ENCODE peak calls at places on chromosomes 6 and 20, in four cellular contexts. B is upper lobe of right lung, Y is right atrium auricular region, V is neural crest cell. P is an unnamed sample.

GRCh38 chr6:25061289-25061945 is 125.7 kb upstream of the RIPOR2 start:
- DNase-seq in V (no peak), Y (no peak), B (no peak), P (no peak)

GRCh38 chr6:37809144-37809543 is 10.4 kb upstream of the ZFAND3 start:
- DNase-seq in B (no peak), Y (no peak), V (no peak), P (no peak)

GRCh38 chr6:29227235-29227634 is 56.5 kb downstream of the OR2J2 start:
- DNase-seq in V (no peak), Y (no peak), B (no peak), P (no peak)

GRCh38 chr20:31670371-31671228 is 32.9 kb downstream of the COX4I2 start:
- DNase-seq in Y (peak; percentile 85), V (no peak), B (peak; percentile 72), P (no peak)

GRCh38 chr6:139370047-139370706 is 4.3 kb downstream of the CITED2 start:
- DNase-seq in Y (no peak), B (no peak), V (no peak), P (no peak)

GRCh38 chr20:25418779-25419178 is 11.3 kb downstream of the GINS1 start:
- DNase-seq in V (no peak), Y (no peak), B (no peak), P (no peak)

GRCh38 chr6:34232901-34233300 is 3.8 kb upstream of the HMGA1 start:
- DNase-seq in V (no peak), B (no peak), Y (no peak), P (no peak)

GRCh38 chr6:3409699-3410384 is 47.0 kb downstream of the SLC22A23 start:
- DNase-seq in B (peak; percentile 78), V (no peak), Y (no peak), P (no peak)

GRCh38 chr6:127518212-127518709 is 874 bp downstream of the MTCL3 start:
- DNase-seq in Y (no peak), B (no peak), V (peak; percentile 27), P (no peak)

GRCh38 chr6:143276436-143276835 is 174.1 kb downstream of the ADAT2 start:
- DNase-seq in Y (no peak), B (no peak), V (no peak), P (no peak)

GRCh38 chr6:143283887-143284640 is 166.4 kb downstream of the ADAT2 start:
- DNase-seq in V (no peak), B (no peak), Y (no peak), P (no peak)

GRCh38 chr6:143279385-143279784 is 171.1 kb downstream of the ADAT2 start:
- DNase-seq in V (no peak), Y (no peak), B (no peak), P (no peak)
- TF ChIP-seq CTCF in V (peak; percentile 49), Y (peak; percentile 61), B (no peak), P (peak; percentile 13)

GRCh38 chr6:99606670-99607415 is at the start of gene PRDM13:
- DNase-seq in V (no peak), Y (no peak), B (no peak), P (no peak)

GRCh38 chr6:99603421-99604160 is 3.0 kb upstream of the PRDM13 start:
- DNase-seq in B (no peak), Y (no peak), V (no peak), P (peak; percentile 47)

GRCh38 chr6:99605911-99606669 is 543 bp upstream of the PRDM13 start:
- DNase-seq in Y (no peak), V (no peak), B (no peak), P (no peak)

GRCh38 chr6:99604161-99605073 is 2.2 kb upstream of the PRDM13 start:
- DNase-seq in B (no peak), Y (no peak), V (no peak), P (no peak)

DNA sequence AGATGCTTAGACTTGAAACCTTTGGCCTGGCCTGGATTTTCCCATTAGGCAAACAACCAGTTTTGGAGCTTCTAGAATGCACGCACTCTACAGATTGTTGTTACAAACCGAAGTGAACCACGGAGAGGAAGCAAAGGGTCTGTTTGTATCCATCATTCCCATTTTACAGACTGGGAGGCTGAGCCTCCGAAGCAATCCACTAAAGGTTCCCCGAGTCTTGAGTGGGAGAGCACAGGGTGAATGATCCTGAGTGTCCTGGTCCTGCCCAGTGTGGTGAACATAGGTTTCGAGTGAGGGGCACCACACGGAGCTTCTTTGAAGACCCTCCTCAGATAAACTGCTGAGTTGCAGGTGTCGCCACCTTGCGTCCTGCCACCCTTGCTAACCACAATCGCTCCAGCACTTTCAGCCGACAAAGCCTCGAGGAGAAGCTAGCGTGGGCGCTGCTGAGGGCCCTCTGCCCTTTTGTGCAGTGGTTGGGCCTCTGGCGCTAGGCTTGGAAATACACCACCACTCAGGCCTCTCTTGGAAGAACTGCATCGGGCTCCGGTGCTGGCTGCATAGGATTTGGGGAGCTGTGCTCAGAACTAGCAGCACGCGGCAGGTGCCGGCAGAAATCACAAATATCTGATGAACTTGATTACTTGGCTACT is 1.4 kb upstream of the PRDM13 start:
- DNase-seq in B (no peak), V (no peak), Y (no peak), P (no peak)
- TF ChIP-seq CTCF in B (no peak), V (no peak), Y (no peak), P (no peak)

DNA sequence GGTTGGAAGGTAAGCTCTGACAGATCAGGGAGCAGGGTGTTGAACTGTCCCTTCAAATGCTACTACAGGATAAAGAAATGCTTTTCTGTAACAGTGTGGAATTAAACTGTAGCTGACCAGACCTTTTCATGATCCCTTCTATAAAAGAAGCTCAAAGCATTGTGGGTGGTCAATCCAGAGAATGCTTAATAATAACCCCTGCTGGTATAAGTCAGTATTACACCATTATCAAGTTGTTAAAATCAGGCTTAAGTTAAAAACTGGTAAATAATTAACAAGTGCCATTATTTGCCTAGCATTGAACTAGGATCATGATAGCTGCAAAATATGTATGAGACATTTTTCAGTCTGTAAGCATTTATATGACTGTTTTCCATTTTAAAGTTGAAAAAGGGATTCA is 468.9 kb downstream of the PKHD1 start:
- DNase-seq in V (no peak), B (no peak), Y (no peak), P (no peak)
- TF ChIP-seq CTCF in V (peak; percentile 65), B (peak; percentile 35), Y (peak; percentile 57), P (no peak)

DNA sequence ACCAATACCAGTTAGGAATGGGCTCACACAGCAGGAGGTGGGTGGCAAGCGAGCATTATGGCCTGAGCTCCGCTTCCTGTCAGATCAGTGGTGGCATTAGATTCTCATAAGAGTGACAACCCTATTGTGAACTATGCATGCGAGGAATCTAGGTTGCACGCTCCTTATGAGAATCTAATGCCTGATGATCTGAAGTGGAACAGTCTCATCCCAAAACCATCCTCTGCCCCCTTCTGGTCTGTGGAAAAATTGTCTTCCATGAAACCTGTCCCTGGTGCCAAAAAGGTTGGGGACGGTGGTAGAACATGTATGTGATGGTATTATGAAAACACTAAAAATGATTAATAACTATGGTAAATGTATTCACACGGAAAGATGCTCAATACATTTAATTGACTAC is 99.7 kb upstream of the HIVEP1 start:
- DNase-seq in Y (no peak), V (no peak), B (no peak), P (no peak)
- TF ChIP-seq CTCF in Y (no peak), V (peak; percentile 26), B (peak; percentile 22), P (no peak)

DNA sequence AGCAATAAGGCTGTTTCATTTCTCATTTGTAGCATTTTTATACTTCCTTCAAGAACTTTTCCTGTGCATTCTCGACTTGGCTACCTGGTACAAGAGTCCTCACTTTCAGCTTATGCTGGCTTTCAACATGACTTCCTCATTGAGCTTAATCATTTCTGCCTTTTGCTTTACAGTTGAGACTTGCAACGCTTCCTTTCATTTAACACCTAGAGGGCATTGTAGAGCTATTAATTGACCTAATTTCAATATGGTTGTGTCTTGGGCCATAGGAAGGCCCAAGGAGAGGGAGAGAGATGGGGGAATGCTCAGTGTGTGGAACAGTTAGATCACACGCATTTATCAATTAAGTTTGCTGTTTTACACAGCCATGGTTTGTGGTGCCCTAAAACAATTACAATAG is 37.2 kb downstream of the SLC22A2 start:
- DNase-seq in V (no peak), B (no peak), Y (no peak), P (no peak)
- TF ChIP-seq CTCF in V (no peak), B (peak; percentile 22), Y (no peak), P (peak; percentile 16)